ENCODE peak calls at places on chromosomes 13 and 19, in eight cellular contexts. One of them, this sample, is unnamed.

GRCh38 chr19:42193706-42194105 is 23.8 kb downstream of the DEDD2 start:
- DNase-seq in BE2C: no peak
- DNase-seq in naive thymus-derived CD8-positive, alpha-beta T cell: no peak
- DNase-seq in posterior cingulate gyrus: no peak
- DNase-seq in ovary: no peak
- DNase-seq in stimulated activated CD4-positive, alpha-beta T cell treated with anti-CD3 and anti-CD28 coated beads, Interleukin-4, amount 100 ng/mL, for 48 hours: no peak
- DNase-seq in T-helper 17 cell: no peak
- DNase-seq in pons: no peak
- DNase-seq in this sample: no peak

GRCh38 chr13:35731471-35731870 is 255.0 kb upstream of the MAB21L1 start:
- DNase-seq in T-helper 17 cell: no peak
- DNase-seq in stimulated activated CD4-positive, alpha-beta T cell treated with anti-CD3 and anti-CD28 coated beads, Interleukin-4, amount 100 ng/mL, for 48 hours: no peak
- DNase-seq in BE2C: no peak
- DNase-seq in naive thymus-derived CD8-positive, alpha-beta T cell: no peak
- DNase-seq in posterior cingulate gyrus: no peak
- DNase-seq in ovary: no peak
- DNase-seq in pons: no peak
- DNase-seq in this sample: no peak

GRCh38 chr13:48644141-48644540 is 9.6 kb upstream of the CYSLTR2 start:
- DNase-seq in stimulated activated CD4-positive, alpha-beta T cell treated with anti-CD3 and anti-CD28 coated beads, Interleukin-4, amount 100 ng/mL, for 48 hours: no peak
- DNase-seq in ovary: no peak
- DNase-seq in BE2C: peak
- DNase-seq in posterior cingulate gyrus: no peak
- DNase-seq in naive thymus-derived CD8-positive, alpha-beta T cell: no peak
- DNase-seq in T-helper 17 cell: no peak
- DNase-seq in pons: no peak
- DNase-seq in this sample: no peak

GRCh38 chr19:28727133-28727834 is 485.7 kb downstream of the UQCRFS1 start:
- DNase-seq in T-helper 17 cell: peak
- DNase-seq in ovary: no peak
- DNase-seq in naive thymus-derived CD8-positive, alpha-beta T cell: peak
- DNase-seq in BE2C: no peak
- DNase-seq in posterior cingulate gyrus: no peak
- DNase-seq in stimulated activated CD4-positive, alpha-beta T cell treated with anti-CD3 and anti-CD28 coated beads, Interleukin-4, amount 100 ng/mL, for 48 hours: no peak
- DNase-seq in pons: no peak
- DNase-seq in this sample: no peak

GRCh38 chr19:29620931-29621351 is 14.9 kb downstream of the POP4 start:
- DNase-seq in posterior cingulate gyrus: no peak
- DNase-seq in stimulated activated CD4-positive, alpha-beta T cell treated with anti-CD3 and anti-CD28 coated beads, Interleukin-4, amount 100 ng/mL, for 48 hours: peak
- DNase-seq in T-helper 17 cell: no peak
- DNase-seq in ovary: no peak
- DNase-seq in pons: no peak
- DNase-seq in BE2C: no peak
- DNase-seq in naive thymus-derived CD8-positive, alpha-beta T cell: no peak
- DNase-seq in this sample: no peak

GRCh38 chr19:22332924-22333323 is 46.7 kb downstream of the ZNF729 start:
- DNase-seq in naive thymus-derived CD8-positive, alpha-beta T cell: no peak
- DNase-seq in pons: no peak
- DNase-seq in stimulated activated CD4-positive, alpha-beta T cell treated with anti-CD3 and anti-CD28 coated beads, Interleukin-4, amount 100 ng/mL, for 48 hours: no peak
- DNase-seq in ovary: no peak
- DNase-seq in BE2C: no peak
- DNase-seq in posterior cingulate gyrus: no peak
- DNase-seq in T-helper 17 cell: no peak
- DNase-seq in this sample: no peak

GRCh38 chr13:77737583-77738200 is 40.2 kb downstream of the SLAIN1 start:
- DNase-seq in stimulated activated CD4-positive, alpha-beta T cell treated with anti-CD3 and anti-CD28 coated beads, Interleukin-4, amount 100 ng/mL, for 48 hours: no peak
- DNase-seq in posterior cingulate gyrus: no peak
- DNase-seq in pons: no peak
- DNase-seq in naive thymus-derived CD8-positive, alpha-beta T cell: no peak
- DNase-seq in T-helper 17 cell: no peak
- DNase-seq in ovary: no peak
- DNase-seq in BE2C: no peak
- DNase-seq in this sample: no peak

GRCh38 chr19:41912899-41913475 is 15.3 kb downstream of the ERFL start:
- DNase-seq in BE2C: no peak
- DNase-seq in naive thymus-derived CD8-positive, alpha-beta T cell: peak
- DNase-seq in posterior cingulate gyrus: no peak
- DNase-seq in T-helper 17 cell: no peak
- DNase-seq in stimulated activated CD4-positive, alpha-beta T cell treated with anti-CD3 and anti-CD28 coated beads, Interleukin-4, amount 100 ng/mL, for 48 hours: no peak
- DNase-seq in ovary: no peak
- DNase-seq in pons: no peak
- DNase-seq in this sample: no peak

GRCh38 chr13:34469212-34469983 is 472.7 kb upstream of the NBEA start:
- DNase-seq in posterior cingulate gyrus: no peak
- DNase-seq in naive thymus-derived CD8-positive, alpha-beta T cell: no peak
- DNase-seq in ovary: no peak
- DNase-seq in T-helper 17 cell: no peak
- DNase-seq in stimulated activated CD4-positive, alpha-beta T cell treated with anti-CD3 and anti-CD28 coated beads, Interleukin-4, amount 100 ng/mL, for 48 hours: no peak
- DNase-seq in pons: no peak
- DNase-seq in BE2C: peak
- DNase-seq in this sample: no peak

GRCh38 chr19:12939292-12939606 is 840 bp downstream of the CALR start:
- DNase-seq in naive thymus-derived CD8-positive, alpha-beta T cell: no peak
- DNase-seq in pons: no peak
- DNase-seq in posterior cingulate gyrus: no peak
- DNase-seq in BE2C: no peak
- DNase-seq in stimulated activated CD4-positive, alpha-beta T cell treated with anti-CD3 and anti-CD28 coated beads, Interleukin-4, amount 100 ng/mL, for 48 hours: no peak
- DNase-seq in T-helper 17 cell: no peak
- DNase-seq in ovary: peak
- DNase-seq in this sample: no peak

GRCh38 chr13:102642475-102642874 is 45.7 kb downstream of the TPP2 start:
- DNase-seq in pons: peak
- DNase-seq in T-helper 17 cell: no peak
- DNase-seq in BE2C: no peak
- DNase-seq in ovary: peak
- DNase-seq in stimulated activated CD4-positive, alpha-beta T cell treated with anti-CD3 and anti-CD28 coated beads, Interleukin-4, amount 100 ng/mL, for 48 hours: no peak
- DNase-seq in naive thymus-derived CD8-positive, alpha-beta T cell: no peak
- DNase-seq in posterior cingulate gyrus: peak
- DNase-seq in this sample: peak

GRCh38 chr19:33393286-33394005 is 19.9 kb downstream of the CEBPG start:
- DNase-seq in pons: no peak
- DNase-seq in ovary: peak
- DNase-seq in posterior cingulate gyrus: no peak
- DNase-seq in naive thymus-derived CD8-positive, alpha-beta T cell: no peak
- DNase-seq in BE2C: peak
- DNase-seq in stimulated activated CD4-positive, alpha-beta T cell treated with anti-CD3 and anti-CD28 coated beads, Interleukin-4, amount 100 ng/mL, for 48 hours: no peak
- DNase-seq in T-helper 17 cell: no peak
- DNase-seq in this sample: no peak

GRCh38 chr19:38049105-38049649 is 142.2 kb downstream of the SIPA1L3 start:
- DNase-seq in posterior cingulate gyrus: no peak
- DNase-seq in pons: peak
- DNase-seq in T-helper 17 cell: no peak
- DNase-seq in ovary: no peak
- DNase-seq in naive thymus-derived CD8-positive, alpha-beta T cell: peak
- DNase-seq in BE2C: no peak
- DNase-seq in stimulated activated CD4-positive, alpha-beta T cell treated with anti-CD3 and anti-CD28 coated beads, Interleukin-4, amount 100 ng/mL, for 48 hours: peak
- DNase-seq in this sample: no peak

GRCh38 chr19:19324059-19324755 is 3.6 kb downstream of the MAU2 start:
- DNase-seq in T-helper 17 cell: no peak
- DNase-seq in stimulated activated CD4-positive, alpha-beta T cell treated with anti-CD3 and anti-CD28 coated beads, Interleukin-4, amount 100 ng/mL, for 48 hours: no peak
- DNase-seq in BE2C: no peak
- DNase-seq in posterior cingulate gyrus: no peak
- DNase-seq in naive thymus-derived CD8-positive, alpha-beta T cell: no peak
- DNase-seq in pons: no peak
- DNase-seq in ovary: no peak
- DNase-seq in this sample: no peak

GRCh38 chr19:34482380-34483250 is 1.1 kb downstream of the WTIP start:
- DNase-seq in T-helper 17 cell: no peak
- DNase-seq in BE2C: no peak
- DNase-seq in naive thymus-derived CD8-positive, alpha-beta T cell: no peak
- DNase-seq in pons: no peak
- DNase-seq in posterior cingulate gyrus: no peak
- DNase-seq in ovary: peak
- DNase-seq in stimulated activated CD4-positive, alpha-beta T cell treated with anti-CD3 and anti-CD28 coated beads, Interleukin-4, amount 100 ng/mL, for 48 hours: no peak
- DNase-seq in this sample: peak

GRCh38 chr13:66829803-66830202 is 400.3 kb downstream of the PCDH9 start:
- DNase-seq in BE2C: no peak
- DNase-seq in T-helper 17 cell: no peak
- DNase-seq in ovary: no peak
- DNase-seq in stimulated activated CD4-positive, alpha-beta T cell treated with anti-CD3 and anti-CD28 coated beads, Interleukin-4, amount 100 ng/mL, for 48 hours: no peak
- DNase-seq in naive thymus-derived CD8-positive, alpha-beta T cell: no peak
- DNase-seq in pons: no peak
- DNase-seq in posterior cingulate gyrus: no peak
- DNase-seq in this sample: no peak

GRCh38 chr13:26518433-26519084 is 38.9 kb upstream of the WASF3 start:
- DNase-seq in naive thymus-derived CD8-positive, alpha-beta T cell: no peak
- DNase-seq in BE2C: no peak
- DNase-seq in pons: no peak
- DNase-seq in T-helper 17 cell: no peak
- DNase-seq in posterior cingulate gyrus: no peak
- DNase-seq in stimulated activated CD4-positive, alpha-beta T cell treated with anti-CD3 and anti-CD28 coated beads, Interleukin-4, amount 100 ng/mL, for 48 hours: no peak
- DNase-seq in ovary: no peak
- DNase-seq in this sample: no peak

GRCh38 chr19:48628486-48629296 is 8.5 kb downstream of the DBP start:
- DNase-seq in ovary: peak
- DNase-seq in stimulated activated CD4-positive, alpha-beta T cell treated with anti-CD3 and anti-CD28 coated beads, Interleukin-4, amount 100 ng/mL, for 48 hours: no peak
- DNase-seq in posterior cingulate gyrus: no peak
- DNase-seq in pons: no peak
- DNase-seq in T-helper 17 cell: no peak
- DNase-seq in naive thymus-derived CD8-positive, alpha-beta T cell: no peak
- DNase-seq in BE2C: no peak
- DNase-seq in this sample: no peak

GRCh38 chr13:50940509-50940908 is 30.9 kb downstream of the RNASEH2B start:
- DNase-seq in ovary: no peak
- DNase-seq in pons: no peak
- DNase-seq in naive thymus-derived CD8-positive, alpha-beta T cell: no peak
- DNase-seq in BE2C: no peak
- DNase-seq in T-helper 17 cell: no peak
- DNase-seq in posterior cingulate gyrus: no peak
- DNase-seq in stimulated activated CD4-positive, alpha-beta T cell treated with anti-CD3 and anti-CD28 coated beads, Interleukin-4, amount 100 ng/mL, for 48 hours: no peak
- DNase-seq in this sample: no peak

GRCh38 chr13:47188802-47189201 is 291.9 kb upstream of the HTR2A start:
- DNase-seq in naive thymus-derived CD8-positive, alpha-beta T cell: no peak
- DNase-seq in BE2C: no peak
- DNase-seq in stimulated activated CD4-positive, alpha-beta T cell treated with anti-CD3 and anti-CD28 coated beads, Interleukin-4, amount 100 ng/mL, for 48 hours: no peak
- DNase-seq in T-helper 17 cell: no peak
- DNase-seq in pons: no peak
- DNase-seq in posterior cingulate gyrus: no peak
- DNase-seq in ovary: no peak
- DNase-seq in this sample: no peak

GRCh38 chr13:73519720-73520119 is 460.9 kb downstream of the KLF5 start:
- DNase-seq in pons: no peak
- DNase-seq in T-helper 17 cell: no peak
- DNase-seq in naive thymus-derived CD8-positive, alpha-beta T cell: no peak
- DNase-seq in ovary: no peak
- DNase-seq in stimulated activated CD4-positive, alpha-beta T cell treated with anti-CD3 and anti-CD28 coated beads, Interleukin-4, amount 100 ng/mL, for 48 hours: no peak
- DNase-seq in posterior cingulate gyrus: no peak
- DNase-seq in BE2C: no peak
- DNase-seq in this sample: no peak

GRCh38 chr19:48872884-48873475 is 759 bp downstream of the PPP1R15A start:
- DNase-seq in T-helper 17 cell: peak
- DNase-seq in BE2C: peak
- DNase-seq in pons: peak
- DNase-seq in ovary: peak
- DNase-seq in naive thymus-derived CD8-positive, alpha-beta T cell: peak
- DNase-seq in posterior cingulate gyrus: peak
- DNase-seq in stimulated activated CD4-positive, alpha-beta T cell treated with anti-CD3 and anti-CD28 coated beads, Interleukin-4, amount 100 ng/mL, for 48 hours: peak
- DNase-seq in this sample: peak

GRCh38 chr19:54448037-54448773 is 794 bp upstream of the LENG8 start:
- DNase-seq in BE2C: peak
- DNase-seq in T-helper 17 cell: no peak
- DNase-seq in naive thymus-derived CD8-positive, alpha-beta T cell: no peak
- DNase-seq in ovary: peak
- DNase-seq in posterior cingulate gyrus: no peak
- DNase-seq in stimulated activated CD4-positive, alpha-beta T cell treated with anti-CD3 and anti-CD28 coated beads, Interleukin-4, amount 100 ng/mL, for 48 hours: peak
- DNase-seq in pons: no peak
- DNase-seq in this sample: peak

GRCh38 chr13:113586661-113587479 is 2.3 kb downstream of the TFDP1 start:
- DNase-seq in BE2C: no peak
- DNase-seq in stimulated activated CD4-positive, alpha-beta T cell treated with anti-CD3 and anti-CD28 coated beads, Interleukin-4, amount 100 ng/mL, for 48 hours: no peak
- DNase-seq in T-helper 17 cell: no peak
- DNase-seq in pons: no peak
- DNase-seq in naive thymus-derived CD8-positive, alpha-beta T cell: peak
- DNase-seq in ovary: peak
- DNase-seq in posterior cingulate gyrus: no peak
- DNase-seq in this sample: no peak

GRCh38 chr19:32421589-32422361 is 16.2 kb downstream of the DPY19L3 start:
- DNase-seq in naive thymus-derived CD8-positive, alpha-beta T cell: no peak
- DNase-seq in T-helper 17 cell: no peak
- DNase-seq in stimulated activated CD4-positive, alpha-beta T cell treated with anti-CD3 and anti-CD28 coated beads, Interleukin-4, amount 100 ng/mL, for 48 hours: no peak
- DNase-seq in posterior cingulate gyrus: no peak
- DNase-seq in ovary: no peak
- DNase-seq in pons: peak
- DNase-seq in BE2C: no peak
- DNase-seq in this sample: no peak

GRCh38 chr19:4889034-4889825 is 13.5 kb downstream of the ARRDC5 start:
- DNase-seq in BE2C: no peak
- DNase-seq in posterior cingulate gyrus: no peak
- DNase-seq in stimulated activated CD4-positive, alpha-beta T cell treated with anti-CD3 and anti-CD28 coated beads, Interleukin-4, amount 100 ng/mL, for 48 hours: no peak
- DNase-seq in naive thymus-derived CD8-positive, alpha-beta T cell: no peak
- DNase-seq in T-helper 17 cell: no peak
- DNase-seq in ovary: no peak
- DNase-seq in pons: no peak
- DNase-seq in this sample: peak

GRCh38 chr19:30070970-30071632 is 129.1 kb downstream of the URI1 start:
- DNase-seq in T-helper 17 cell: no peak
- DNase-seq in BE2C: no peak
- DNase-seq in pons: no peak
- DNase-seq in stimulated activated CD4-positive, alpha-beta T cell treated with anti-CD3 and anti-CD28 coated beads, Interleukin-4, amount 100 ng/mL, for 48 hours: no peak
- DNase-seq in naive thymus-derived CD8-positive, alpha-beta T cell: no peak
- DNase-seq in posterior cingulate gyrus: no peak
- DNase-seq in ovary: peak
- DNase-seq in this sample: peak